ENCODE peak calls at places on chromosomes 3 and 15, in seven cellular contexts. F is mesenchymal stem cell; U is ascending aorta; X is tibial artery; L is T-helper 17 cell; Q is CD8-positive, alpha-beta T cell; T is cardiac muscle cell. Y is an unnamed sample. For H3K9me3, the result is how much of the 10 kb centered on the place peaks cover.

GRCh38 chr3:57706462-57706861 is 13.6 kb upstream of the DENND6A start:
- DNase-seq in F (no peak), U (no peak), X (no peak), L (no peak), Q (no peak), T (no peak), Y (no peak)

GRCh38 chr3:188901126-188901525 is 270.6 kb upstream of the TPRG1 start:
- DNase-seq in F (peak), U (no peak), X (no peak), L (no peak), Q (no peak), T (no peak), Y (no peak)

GRCh38 chr3:150218236-150218635 is 189.9 kb upstream of the TSC22D2 start:
- DNase-seq in F (no peak), U (no peak), X (no peak), L (no peak), Q (no peak), T (no peak), Y (no peak)

GRCh38 chr15:91268510-91268909 is 168.5 kb downstream of the SV2B start:
- DNase-seq in F (no peak), U (no peak), X (no peak), L (no peak), Q (no peak), T (no peak), Y (no peak)

GRCh38 chr3:27031476-27031875 is 337.7 kb downstream of the NEK10 start:
- DNase-seq in F (no peak), U (no peak), X (no peak), L (no peak), Q (no peak), T (no peak), Y (no peak)

GRCh38 chr15:77682564-77682963 is 49.9 kb upstream of the LINGO1 start:
- DNase-seq in F (no peak), U (no peak), X (no peak), L (no peak), Q (no peak), T (peak), Y (no peak)

GRCh38 chr3:184565421-184566211 is 4.0 kb downstream of the EPHB3 start:
- DNase-seq in F (peak), U (no peak), X (no peak), L (no peak), Q (no peak), T (no peak), Y (no peak)

GRCh38 chr3:119350114-119350513 is 55.9 kb downstream of the ARHGAP31 start:
- DNase-seq in F (no peak), U (no peak), X (no peak), L (no peak), Q (no peak), T (no peak), Y (no peak)

GRCh38 chr3:149020196-149020838 is 29.0 kb downstream of the GYG1 start:
- DNase-seq in F (no peak), U (no peak), X (peak), L (no peak), Q (no peak), T (no peak), Y (no peak)

GRCh38 chr3:113626513-113627371 is 69.7 kb downstream of the USF3 start:
- DNase-seq in F (peak), U (peak), X (no peak), L (no peak), Q (no peak), T (peak), Y (no peak)

GRCh38 chr3:112605285-112605684 is 35.7 kb downstream of the CCDC80 start:
- DNase-seq in F (peak), U (peak), X (no peak), L (no peak), Q (no peak), T (no peak), Y (no peak)

GRCh38 chr3:13370609-13371008 is 49.5 kb downstream of the NUP210 start:
- DNase-seq in F (no peak), U (no peak), X (no peak), L (no peak), Q (no peak), T (no peak), Y (no peak)

GRCh38 chr3:66418432-66419052 is 82.3 kb downstream of the LRIG1 start:
- DNase-seq in F (peak), U (peak), X (peak), L (no peak), Q (no peak), T (no peak), Y (no peak)

GRCh38 chr3:72042397-72043211 is 257.7 kb upstream of the PROK2 start:
- DNase-seq in F (peak), U (peak), X (no peak), L (no peak), Q (no peak), T (no peak), Y (no peak)

GRCh38 chr3:119191800-119192199 is 18.4 kb downstream of the UPK1B start:
- DNase-seq in F (no peak), U (no peak), X (no peak), L (no peak), Q (no peak), T (no peak), Y (no peak)

GRCh38 chr15:55297315-55297714 is 7.7 kb upstream of the RAB27A start:
- DNase-seq in F (no peak), U (no peak), X (no peak), L (no peak), Q (no peak), T (no peak), Y (no peak)

GRCh38 chr3:161484226-161484625 is 12.4 kb upstream of the OTOL1 start:
- DNase-seq in F (no peak), U (no peak), X (no peak), L (no peak), Q (no peak), T (no peak), Y (no peak)

GRCh38 chr3:45992133-45992729 is 3.4 kb downstream of the FYCO1 start:
- DNase-seq in F (no peak), U (peak), X (peak), L (no peak), Q (no peak), T (no peak), Y (no peak)

GRCh38 chr15:84649706-84650105 is 4.4 kb downstream of the WDR73 start:
- DNase-seq in F (peak), U (no peak), X (no peak), L (no peak), Q (no peak), T (no peak), Y (no peak)

GRCh38 chr3:133663569-133664313 is 2.0 kb upstream of the TOPBP1 start:
- DNase-seq in F (peak), U (no peak), X (no peak), L (no peak), Q (no peak), T (peak), Y (no peak)

GRCh38 chr15:53272116-53272515 is 482.0 kb upstream of the ONECUT1 start:
- DNase-seq in F (no peak), U (no peak), X (no peak), L (no peak), Q (no peak), T (no peak), Y (no peak)

GRCh38 chr3:78917541-78917940 is 850.3 kb downstream of the ROBO1 start:
- DNase-seq in F (no peak), U (no peak), X (no peak), L (no peak), Q (no peak), T (no peak), Y (no peak)

GRCh38 chr15:32956006-32956405 is 238.2 kb downstream of the GREM1 start:
- DNase-seq in F (peak), U (no peak), X (no peak), L (no peak), Q (no peak), T (peak), Y (no peak)

GRCh38 chr3:148223266-148223665 is 474.4 kb upstream of the AGTR1 start:
- DNase-seq in F (no peak), U (no peak), X (no peak), L (no peak), Q (no peak), T (no peak), Y (no peak)

GRCh38 chr3:147699175-147699838 is 290.1 kb downstream of the ZIC1 start:
- DNase-seq in F (peak), U (no peak), X (no peak), L (no peak), Q (no peak), T (no peak), Y (no peak)

GRCh38 chr3:159839561-159840379 is 148.9 kb upstream of the IL12A start:
- DNase-seq in F (peak), U (no peak), X (no peak), L (no peak), Q (no peak), T (peak), Y (no peak)

GRCh38 chr3:150447631-150448465 is 39.8 kb downstream of the TSC22D2 start:
- DNase-seq in F (peak), U (no peak), X (no peak), L (no peak), Q (no peak), T (no peak), Y (no peak)

GRCh38 chr15:80630981-80631380 is 64.1 kb upstream of the ABHD17C start:
- DNase-seq in F (no peak), U (peak), X (no peak), L (no peak), Q (no peak), T (no peak), Y (no peak)

GRCh38 chr15:71303977-71304376 is 188.7 kb downstream of the THSD4 start:
- DNase-seq in F (no peak), U (no peak), X (no peak), L (no peak), Q (no peak), T (no peak), Y (no peak)

GRCh38 chr3:133570139-133570936 is 3.1 kb upstream of the CDV3 start:
- DNase-seq in F (peak), U (peak), X (no peak), L (no peak), Q (no peak), T (peak), Y (no peak)

GRCh38 chr3:106120334-106120733 is 251.5 kb upstream of the CBLB start:
- DNase-seq in F (peak), U (no peak), X (no peak), L (no peak), Q (no peak), T (no peak), Y (no peak)

GRCh38 chr3:48565591-48566400 is 2.2 kb upstream of the UCN2 start:
- DNase-seq in F (peak), U (no peak), X (no peak), L (no peak), Q (no peak), T (no peak), Y (no peak)

GRCh38 chr3:157127831-157128767 is 31.8 kb downstream of the CCNL1 start:
- DNase-seq in F (peak), U (peak), X (peak), L (peak), Q (peak), T (peak), Y (no peak)

GRCh38 chr3:11477286-11477935 is 166.3 kb downstream of the VGLL4 start:
- DNase-seq in F (peak), U (peak), X (no peak), L (no peak), Q (no peak), T (no peak), Y (no peak)

GRCh38 chr3:169091196-169091595 is 572.3 kb downstream of the MECOM start:
- DNase-seq in F (peak), U (no peak), X (no peak), L (no peak), Q (no peak), T (no peak), Y (no peak)

GRCh38 chr15:52247032-52247431 is 48.6 kb downstream of the MYO5C start:
- DNase-seq in F (peak), U (no peak), X (no peak), L (no peak), Q (no peak), T (no peak), Y (no peak)

DNA sequence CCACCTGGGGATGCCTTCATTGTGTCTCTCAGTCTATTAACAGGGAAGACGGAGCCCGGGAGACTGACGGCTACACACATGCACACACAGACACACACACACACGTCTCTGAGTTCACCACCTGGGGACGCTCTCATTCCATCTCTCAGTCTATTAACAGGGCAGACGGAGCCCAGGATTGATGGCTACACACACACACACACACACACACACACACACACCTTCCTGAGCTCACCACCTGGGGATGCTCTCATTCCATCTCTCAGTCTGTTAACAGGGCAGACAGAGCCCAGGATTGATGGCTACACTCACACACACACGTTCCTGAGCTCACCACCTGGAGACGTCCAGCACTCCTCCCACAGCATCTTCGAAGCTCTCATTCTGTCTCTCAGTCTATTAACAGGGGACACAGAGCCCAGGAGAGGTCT is 143.9 kb downstream of the OR4M2 start:
- DNase-seq in F (no peak), U (no peak), X (no peak), L (no peak), Q (no peak), T (no peak), Y (no peak)
- H3K9me3 ChIP-seq in F (under half), U (under half), X (under half), L (under half), Q (under half), T (under half), Y (under half)

GRCh38 chr3:52733256-52733891 is 27.5 kb downstream of the SPCS1 start:
- DNase-seq in F (no peak), U (peak), X (no peak), L (no peak), Q (no peak), T (no peak), Y (no peak)
- H3K9me3 ChIP-seq in F (half or more), U (under half), X (under half), L (under half), Q (under half), T (under half), Y (under half)

DNA sequence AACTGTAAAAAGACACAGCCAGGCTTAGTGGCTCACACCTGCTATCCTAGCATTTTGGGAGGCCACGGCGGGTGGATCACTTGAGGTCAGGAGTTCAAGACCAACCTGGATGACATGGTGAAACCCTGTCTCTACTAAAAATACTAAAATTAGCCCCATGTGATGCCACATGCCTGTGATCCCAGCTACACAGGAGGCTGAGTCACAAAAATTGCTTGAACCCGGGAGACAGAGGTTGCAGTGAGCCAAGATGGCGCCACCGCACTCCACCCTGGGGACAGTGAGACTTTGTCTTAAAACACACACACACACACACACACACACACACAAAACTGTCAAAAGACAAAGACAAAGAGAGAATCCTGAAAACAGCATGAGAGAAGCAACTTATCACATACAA is 18.0 kb downstream of the SPCS1 start:
- DNase-seq in F (no peak), U (no peak), X (no peak), L (no peak), Q (no peak), T (no peak), Y (no peak)
- H3K9me3 ChIP-seq in F (under half), U (under half), X (under half), L (under half), Q (under half), T (under half), Y (under half)

DNA sequence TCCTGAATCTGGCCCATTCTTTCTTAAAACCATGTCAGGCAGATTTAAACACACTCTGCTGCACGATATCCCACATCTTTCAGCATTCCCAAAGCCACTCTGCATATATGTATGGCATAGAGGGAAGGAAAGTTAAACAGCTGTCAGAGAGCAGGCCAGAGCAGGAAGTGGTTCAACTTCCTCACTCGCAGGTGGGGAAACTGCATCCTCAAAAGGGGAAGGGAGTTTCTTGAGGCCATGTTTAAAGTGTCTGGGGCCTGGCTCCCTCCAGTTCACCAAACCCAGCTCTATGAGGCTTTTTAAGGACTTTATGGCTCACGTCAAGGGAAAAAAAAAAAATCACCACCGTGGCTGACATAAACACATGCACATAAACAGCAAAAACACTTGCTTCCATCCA is 123.1 kb downstream of the OPA1 start:
- DNase-seq in F (no peak), U (no peak), X (no peak), L (no peak), Q (no peak), T (no peak), Y (no peak)
- H3K9me3 ChIP-seq in F (under half), U (under half), X (under half), L (under half), Q (under half), T (under half), Y (under half)

GRCh38 chr3:186886202-186886820 is 43.8 kb downstream of the ADIPOQ start:
- DNase-seq in F (no peak), U (no peak), X (no peak), L (no peak), Q (no peak), T (no peak), Y (no peak)
- H3K9me3 ChIP-seq in F (under half), U (under half), X (under half), L (under half), Q (under half), T (under half), Y (under half)

GRCh38 chr15:47116698-47117097 is 600.6 kb upstream of the SEMA6D start:
- DNase-seq in F (no peak), U (no peak), X (no peak), L (no peak), Q (no peak), T (no peak), Y (no peak)
- H3K9me3 ChIP-seq in F (under half), U (under half), X (under half), L (under half), Q (under half), T (under half), Y (under half)

Y was measured in suprapubic skin.